ENCODE peak calls at places on chromosomes 6 and 20, in seven cellular contexts. One of them, this sample, is unnamed.

GRCh38 chr20:50126662-50127061 is 13.7 kb upstream of the UBE2V1 start:
- DNase-seq in AG10803: no peak
- DNase-seq in fibroblast of the aortic adventitia: no peak
- DNase-seq in Peyer's patch: peak; percentile 80
- DNase-seq in PC-3: no peak
- DNase-seq in A549: no peak
- DNase-seq in astrocyte of the spinal cord: no peak
- DNase-seq in this sample: no peak

GRCh38 chr20:57104711-57105110 is 161.7 kb downstream of the BMP7 start:
- DNase-seq in astrocyte of the spinal cord: no peak
- DNase-seq in fibroblast of the aortic adventitia: no peak
- DNase-seq in AG10803: no peak
- DNase-seq in A549: no peak
- DNase-seq in Peyer's patch: no peak
- DNase-seq in PC-3: no peak
- DNase-seq in this sample: no peak

GRCh38 chr6:167311286-167311685 is 13.6 kb upstream of the TTLL2 start:
- DNase-seq in AG10803: no peak
- DNase-seq in PC-3: no peak
- DNase-seq in fibroblast of the aortic adventitia: no peak
- DNase-seq in A549: no peak
- DNase-seq in Peyer's patch: peak; percentile 4
- DNase-seq in astrocyte of the spinal cord: no peak
- DNase-seq in this sample: no peak

GRCh38 chr20:56513807-56514150 is 10.8 kb upstream of the FAM209A start:
- DNase-seq in PC-3: no peak
- DNase-seq in fibroblast of the aortic adventitia: no peak
- DNase-seq in astrocyte of the spinal cord: no peak
- DNase-seq in Peyer's patch: no peak
- DNase-seq in A549: no peak
- DNase-seq in AG10803: no peak
- DNase-seq in this sample: no peak

GRCh38 chr6:14711056-14711703 is 534.7 kb upstream of the JARID2 start:
- DNase-seq in AG10803: peak; percentile 67
- DNase-seq in fibroblast of the aortic adventitia: peak; percentile 88
- DNase-seq in Peyer's patch: peak; percentile 76
- DNase-seq in astrocyte of the spinal cord: peak; percentile 78
- DNase-seq in PC-3: peak; percentile 85
- DNase-seq in A549: peak; percentile 19
- DNase-seq in this sample: peak; percentile 93

GRCh38 chr6:8557019-8557748 is 121.8 kb upstream of the SLC35B3 start:
- DNase-seq in A549: no peak
- DNase-seq in astrocyte of the spinal cord: no peak
- DNase-seq in fibroblast of the aortic adventitia: no peak
- DNase-seq in AG10803: no peak
- DNase-seq in PC-3: no peak
- DNase-seq in Peyer's patch: no peak
- DNase-seq in this sample: no peak

GRCh38 chr6:125747589-125748533 is 1.6 kb upstream of the HEY2 start:
- DNase-seq in PC-3: no peak
- DNase-seq in Peyer's patch: peak; percentile 62
- DNase-seq in AG10803: no peak
- DNase-seq in fibroblast of the aortic adventitia: no peak
- DNase-seq in astrocyte of the spinal cord: no peak
- DNase-seq in A549: no peak
- DNase-seq in this sample: no peak

GRCh38 chr6:43070028-43070632 is 6.0 kb upstream of the PTK7 start:
- DNase-seq in fibroblast of the aortic adventitia: peak; percentile 84
- DNase-seq in PC-3: peak; percentile 56
- DNase-seq in astrocyte of the spinal cord: peak; percentile 72
- DNase-seq in AG10803: peak; percentile 80
- DNase-seq in A549: peak; percentile 53
- DNase-seq in Peyer's patch: no peak
- DNase-seq in this sample: peak; percentile 86

GRCh38 chr20:33373735-33374605 is 27.3 kb downstream of the CDK5RAP1 start:
- DNase-seq in A549: peak; percentile 93
- DNase-seq in astrocyte of the spinal cord: peak; percentile 71
- DNase-seq in Peyer's patch: no peak
- DNase-seq in AG10803: peak; percentile 73
- DNase-seq in PC-3: peak; percentile 99
- DNase-seq in fibroblast of the aortic adventitia: peak; percentile 15
- DNase-seq in this sample: peak; percentile 23

GRCh38 chr6:135722679-135723078 is 128.8 kb upstream of the PDE7B start:
- DNase-seq in PC-3: peak; percentile 91
- DNase-seq in A549: peak; percentile 72
- DNase-seq in fibroblast of the aortic adventitia: peak; percentile 90
- DNase-seq in AG10803: peak; percentile 66
- DNase-seq in astrocyte of the spinal cord: peak; percentile 88
- DNase-seq in Peyer's patch: no peak
- DNase-seq in this sample: peak; percentile 67

GRCh38 chr6:33000053-33000452 is 9.3 kb downstream of the HLA-DOA start:
- DNase-seq in Peyer's patch: no peak
- DNase-seq in astrocyte of the spinal cord: no peak
- DNase-seq in PC-3: peak; percentile 64
- DNase-seq in fibroblast of the aortic adventitia: no peak
- DNase-seq in AG10803: no peak
- DNase-seq in A549: no peak
- DNase-seq in this sample: peak; percentile 40
- TF ChIP-seq CTCF in Peyer's patch: no peak
- TF ChIP-seq CTCF in astrocyte of the spinal cord: no peak
- TF ChIP-seq CTCF in PC-3: peak; percentile 61
- TF ChIP-seq CTCF in fibroblast of the aortic adventitia: no peak
- TF ChIP-seq CTCF in AG10803: no peak
- TF ChIP-seq CTCF in A549: peak; percentile 12
- TF ChIP-seq CTCF in this sample: peak; percentile 23

GRCh38 chr20:34402461-34402860 is 39.4 kb downstream of the ITCH start:
- DNase-seq in PC-3: no peak
- DNase-seq in AG10803: peak; percentile 73
- DNase-seq in fibroblast of the aortic adventitia: no peak
- DNase-seq in astrocyte of the spinal cord: no peak
- DNase-seq in A549: no peak
- DNase-seq in Peyer's patch: no peak
- DNase-seq in this sample: no peak
- TF ChIP-seq CTCF in PC-3: no peak
- TF ChIP-seq CTCF in AG10803: no peak
- TF ChIP-seq CTCF in fibroblast of the aortic adventitia: no peak
- TF ChIP-seq CTCF in astrocyte of the spinal cord: no peak
- TF ChIP-seq CTCF in A549: no peak
- TF ChIP-seq CTCF in Peyer's patch: no peak
- TF ChIP-seq CTCF in this sample: no peak

DNA sequence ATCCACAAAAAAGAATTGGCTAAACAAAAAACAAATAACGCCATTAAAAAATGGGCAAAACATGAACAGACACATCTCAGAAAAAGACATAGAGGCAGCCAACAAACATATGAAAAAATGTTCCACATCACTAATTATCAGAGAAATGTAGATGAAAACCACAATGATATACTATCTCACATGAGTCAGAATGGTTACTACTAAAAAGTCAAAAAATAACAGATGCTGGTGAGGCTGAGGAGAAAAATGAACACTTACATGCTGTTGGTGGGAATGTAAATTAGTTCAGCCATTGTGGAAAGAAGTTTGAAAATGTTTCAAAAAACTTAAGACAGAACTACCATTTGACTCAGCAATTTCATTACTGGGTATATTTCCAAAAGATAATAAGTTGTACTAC is 430.1 kb upstream of the JAG1 start:
- DNase-seq in Peyer's patch: no peak
- DNase-seq in A549: no peak
- DNase-seq in AG10803: no peak
- DNase-seq in fibroblast of the aortic adventitia: peak; percentile 51
- DNase-seq in astrocyte of the spinal cord: no peak
- DNase-seq in PC-3: no peak
- DNase-seq in this sample: peak; percentile 56
- TF ChIP-seq CTCF in Peyer's patch: no peak
- TF ChIP-seq CTCF in A549: no peak
- TF ChIP-seq CTCF in AG10803: no peak
- TF ChIP-seq CTCF in fibroblast of the aortic adventitia: no peak
- TF ChIP-seq CTCF in astrocyte of the spinal cord: no peak
- TF ChIP-seq CTCF in PC-3: no peak
- TF ChIP-seq CTCF in this sample: no peak

DNA sequence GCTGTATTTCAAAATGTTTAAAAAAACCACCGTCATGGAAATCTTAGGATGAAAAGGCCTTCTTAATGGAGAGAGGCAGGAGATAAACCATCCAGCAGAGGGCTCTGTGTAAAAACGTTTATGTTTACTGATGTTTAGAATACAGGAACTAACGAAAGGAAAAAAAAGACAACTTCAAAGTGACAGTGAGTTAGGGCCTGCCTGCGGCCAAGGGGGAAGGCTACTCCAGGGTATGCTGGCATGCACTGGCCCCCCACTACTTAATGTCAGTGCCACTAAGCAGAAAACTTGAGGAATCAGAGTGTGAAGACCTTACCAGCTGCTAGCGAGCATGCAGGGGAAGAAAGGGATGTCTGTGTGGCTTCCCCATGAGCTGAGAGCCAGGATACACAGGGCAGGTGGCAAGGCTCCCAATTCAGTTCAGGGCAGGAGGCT is 47.7 kb downstream of the AKAP7 start:
- DNase-seq in Peyer's patch: peak; percentile 51
- DNase-seq in astrocyte of the spinal cord: peak; percentile 45
- DNase-seq in AG10803: peak; percentile 52
- DNase-seq in A549: peak; percentile 6
- DNase-seq in fibroblast of the aortic adventitia: peak; percentile 59
- DNase-seq in PC-3: peak; percentile 38
- DNase-seq in this sample: peak; percentile 74
- TF ChIP-seq CTCF in Peyer's patch: peak; percentile 63
- TF ChIP-seq CTCF in astrocyte of the spinal cord: peak; percentile 67
- TF ChIP-seq CTCF in AG10803: peak; percentile 69
- TF ChIP-seq CTCF in A549: peak; percentile 48
- TF ChIP-seq CTCF in fibroblast of the aortic adventitia: peak; percentile 63
- TF ChIP-seq CTCF in PC-3: peak; percentile 61
- TF ChIP-seq CTCF in this sample: peak; percentile 71

DNA sequence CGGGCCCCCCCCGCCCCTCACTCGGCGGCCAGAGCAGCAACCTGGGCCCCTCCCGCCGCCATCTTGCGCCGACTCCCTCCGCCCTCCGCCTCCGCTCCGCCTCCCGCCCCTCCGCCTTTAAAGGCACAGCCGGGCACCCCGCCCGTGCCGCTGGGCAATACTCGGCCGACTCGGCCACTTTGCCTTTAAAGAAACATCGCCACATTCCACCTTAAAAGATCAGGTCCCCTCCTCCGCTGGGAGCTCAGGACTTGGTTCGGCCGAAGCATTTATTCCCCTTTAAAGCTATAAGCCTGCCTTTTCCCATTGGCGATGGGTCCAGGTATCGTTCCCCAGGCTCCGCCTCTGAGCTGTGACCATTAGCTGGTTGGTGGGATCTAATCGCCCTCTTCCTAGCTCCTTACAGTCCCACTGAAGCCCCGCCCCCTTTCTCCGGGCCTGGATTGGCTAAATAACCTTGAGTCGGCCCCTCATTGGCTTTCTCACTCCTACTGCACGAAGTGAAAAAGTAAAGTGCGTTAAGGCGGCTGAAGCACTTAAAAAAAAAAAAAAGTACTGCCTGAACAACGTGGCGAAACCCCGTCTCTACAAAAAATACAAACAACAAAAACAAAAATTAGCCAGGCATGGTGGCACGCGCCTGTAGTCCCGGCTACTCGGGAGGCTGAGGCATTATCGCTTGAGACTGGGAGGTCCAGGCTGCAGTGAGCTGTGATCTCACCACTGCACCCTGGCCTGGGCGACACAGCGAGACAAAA is at the start of gene ZBTB22:
- DNase-seq in astrocyte of the spinal cord: peak; percentile 99
- DNase-seq in AG10803: peak; percentile 99
- DNase-seq in Peyer's patch: peak; percentile 100
- DNase-seq in PC-3: peak; percentile 98
- DNase-seq in fibroblast of the aortic adventitia: peak; percentile 99
- DNase-seq in A549: peak; percentile 86
- DNase-seq in this sample: peak; percentile 99
- TF ChIP-seq CTCF in astrocyte of the spinal cord: no peak
- TF ChIP-seq CTCF in AG10803: no peak
- TF ChIP-seq CTCF in Peyer's patch: peak; percentile 8
- TF ChIP-seq CTCF in PC-3: no peak
- TF ChIP-seq CTCF in fibroblast of the aortic adventitia: no peak
- TF ChIP-seq CTCF in A549: no peak
- TF ChIP-seq CTCF in this sample: no peak